ENCODE peak calls at places on chromosome 3, in four cellular contexts. One of them, this sample, is unnamed.

GRCh38 chr3:108251256-108251655 is 29.0 kb upstream of the IFT57 start:
- DNase-seq in K562: no peak
- DNase-seq in GM12878: no peak
- DNase-seq in HepG2: peak
- DNase-seq in this sample: no peak

GRCh38 chr3:168139947-168140346 is 44.2 kb upstream of the GOLIM4 start:
- DNase-seq in HepG2: no peak
- DNase-seq in GM12878: no peak
- DNase-seq in K562: no peak
- DNase-seq in this sample: no peak

GRCh38 chr3:42871592-42872196 is 4.0 kb downstream of the CYP8B1 start:
- DNase-seq in K562: no peak
- DNase-seq in HepG2: no peak
- DNase-seq in GM12878: no peak
- DNase-seq in this sample: no peak

GRCh38 chr3:29226709-29227108 is 54.2 kb upstream of the RBMS3 start:
- DNase-seq in GM12878: no peak
- DNase-seq in K562: no peak
- DNase-seq in HepG2: no peak
- DNase-seq in this sample: no peak

GRCh38 chr3:190003730-190004129 is 117.0 kb downstream of the P3H2 start:
- DNase-seq in GM12878: no peak
- DNase-seq in K562: no peak
- DNase-seq in HepG2: no peak
- DNase-seq in this sample: no peak

GRCh38 chr3:146517684-146518435 is 26.5 kb downstream of the PLSCR1 start:
- DNase-seq in GM12878: no peak
- DNase-seq in HepG2: no peak
- DNase-seq in K562: peak
- DNase-seq in this sample: no peak

GRCh38 chr3:154885016-154885415 is 195.1 kb upstream of the MME start:
- DNase-seq in GM12878: no peak
- DNase-seq in HepG2: no peak
- DNase-seq in K562: no peak
- DNase-seq in this sample: no peak

GRCh38 chr3:47836986-47837385 is 34.0 kb downstream of the DHX30 start:
- DNase-seq in HepG2: no peak
- DNase-seq in K562: no peak
- DNase-seq in GM12878: no peak
- DNase-seq in this sample: no peak

GRCh38 chr3:53837331-53837730 is 8.9 kb downstream of the CHDH start:
- DNase-seq in GM12878: no peak
- DNase-seq in K562: no peak
- DNase-seq in HepG2: no peak
- DNase-seq in this sample: no peak

GRCh38 chr3:111151438-111151837 is 79.8 kb downstream of the NECTIN3 start:
- DNase-seq in GM12878: no peak
- DNase-seq in K562: no peak
- DNase-seq in HepG2: peak
- DNase-seq in this sample: no peak

GRCh38 chr3:111690242-111690641 is 95.1 kb upstream of the ZBED2 start:
- DNase-seq in HepG2: no peak
- DNase-seq in K562: no peak
- DNase-seq in GM12878: no peak
- DNase-seq in this sample: no peak

GRCh38 chr3:10933958-10934481 is 58.5 kb upstream of the SLC6A1 start:
- DNase-seq in K562: no peak
- DNase-seq in GM12878: no peak
- DNase-seq in HepG2: no peak
- DNase-seq in this sample: no peak

GRCh38 chr3:157755254-157755653 is 252.0 kb upstream of the VEPH1 start:
- DNase-seq in HepG2: no peak
- DNase-seq in K562: no peak
- DNase-seq in GM12878: no peak
- DNase-seq in this sample: no peak

GRCh38 chr3:138389841-138390581 is 41.6 kb downstream of the MRAS start:
- DNase-seq in HepG2: peak
- DNase-seq in GM12878: no peak
- DNase-seq in K562: no peak
- DNase-seq in this sample: no peak

GRCh38 chr3:48431224-48432029 is 1.5 kb upstream of the PLXNB1 start:
- DNase-seq in K562: no peak
- DNase-seq in HepG2: peak
- DNase-seq in GM12878: no peak
- DNase-seq in this sample: no peak

GRCh38 chr3:45988804-45989203 is 6.8 kb downstream of the FYCO1 start:
- DNase-seq in HepG2: no peak
- DNase-seq in K562: no peak
- DNase-seq in GM12878: no peak
- DNase-seq in this sample: no peak

GRCh38 chr3:123618768-123619484 is 34.1 kb upstream of the HACD2 start:
- DNase-seq in GM12878: no peak
- DNase-seq in HepG2: no peak
- DNase-seq in K562: no peak
- DNase-seq in this sample: no peak

GRCh38 chr3:73061416-73061815 is at the start of gene EBLN2:
- DNase-seq in HepG2: no peak
- DNase-seq in K562: no peak
- DNase-seq in GM12878: no peak
- DNase-seq in this sample: no peak

GRCh38 chr3:140152851-140153640 is 218.1 kb downstream of the CLSTN2 start:
- DNase-seq in HepG2: no peak
- DNase-seq in GM12878: no peak
- DNase-seq in K562: no peak
- DNase-seq in this sample: no peak

GRCh38 chr3:194327414-194328079 is 23.6 kb downstream of the CPN2 start:
- DNase-seq in GM12878: no peak
- DNase-seq in HepG2: no peak
- DNase-seq in K562: no peak
- DNase-seq in this sample: no peak

GRCh38 chr3:43349759-43350158 is 63.4 kb downstream of the SNRK start:
- DNase-seq in HepG2: no peak
- DNase-seq in K562: no peak
- DNase-seq in GM12878: no peak
- DNase-seq in this sample: no peak

GRCh38 chr3:114144909-114145688 is 33.8 kb downstream of the DRD3 start:
- DNase-seq in GM12878: no peak
- DNase-seq in HepG2: no peak
- DNase-seq in K562: no peak
- DNase-seq in this sample: no peak

GRCh38 chr3:17041009-17041408 is 156.3 kb downstream of the PLCL2 start:
- DNase-seq in HepG2: no peak
- DNase-seq in K562: no peak
- DNase-seq in GM12878: no peak
- DNase-seq in this sample: no peak

GRCh38 chr3:157669403-157669802 is 166.2 kb upstream of the VEPH1 start:
- DNase-seq in GM12878: no peak
- DNase-seq in HepG2: no peak
- DNase-seq in K562: no peak
- DNase-seq in this sample: no peak

GRCh38 chr3:157182879-157183278 is 22.9 kb upstream of the CCNL1 start:
- DNase-seq in K562: no peak
- DNase-seq in HepG2: no peak
- DNase-seq in GM12878: no peak
- DNase-seq in this sample: no peak

GRCh38 chr3:98406034-98406433 is 15.6 kb downstream of the OR5K3 start:
- DNase-seq in GM12878: no peak
- DNase-seq in HepG2: no peak
- DNase-seq in K562: no peak
- DNase-seq in this sample: no peak

GRCh38 chr3:151107701-151108100 is 22.2 kb downstream of the MED12L start:
- DNase-seq in HepG2: no peak
- DNase-seq in K562: no peak
- DNase-seq in GM12878: no peak
- DNase-seq in this sample: no peak

GRCh38 chr3:100226712-100227429 is 33.9 kb upstream of the TBC1D23 start:
- DNase-seq in K562: peak
- DNase-seq in GM12878: no peak
- DNase-seq in HepG2: no peak
- DNase-seq in this sample: no peak

GRCh38 chr3:50627407-50628051 is 10.6 kb downstream of the MAPKAPK3 start:
- DNase-seq in GM12878: no peak
- DNase-seq in K562: no peak
- DNase-seq in HepG2: no peak
- DNase-seq in this sample: peak

GRCh38 chr3:142852009-142852408 is 36.9 kb downstream of the PCOLCE2 start:
- DNase-seq in K562: no peak
- DNase-seq in HepG2: no peak
- DNase-seq in GM12878: no peak
- DNase-seq in this sample: no peak

GRCh38 chr3:174667386-174667785 is 191.7 kb upstream of the NAALADL2 start:
- DNase-seq in GM12878: no peak
- DNase-seq in HepG2: no peak
- DNase-seq in K562: no peak
- DNase-seq in this sample: no peak

GRCh38 chr3:196800742-196801141 is 61.1 kb downstream of the PAK2 start:
- DNase-seq in HepG2: no peak
- DNase-seq in GM12878: no peak
- DNase-seq in K562: peak
- DNase-seq in this sample: no peak

GRCh38 chr3:133381346-133382109 is 18.3 kb upstream of the BFSP2 start:
- DNase-seq in GM12878: no peak
- DNase-seq in K562: no peak
- DNase-seq in HepG2: peak
- DNase-seq in this sample: no peak

GRCh38 chr3:133379926-133380325 is 19.9 kb upstream of the BFSP2 start:
- DNase-seq in K562: no peak
- DNase-seq in GM12878: no peak
- DNase-seq in HepG2: no peak
- DNase-seq in this sample: no peak

GRCh38 chr3:133380481-133381225 is 19.2 kb upstream of the BFSP2 start:
- DNase-seq in HepG2: no peak
- DNase-seq in GM12878: no peak
- DNase-seq in K562: no peak
- DNase-seq in this sample: no peak

GRCh38 chr3:133384331-133385027 is 15.4 kb upstream of the BFSP2 start:
- DNase-seq in HepG2: peak
- DNase-seq in GM12878: no peak
- DNase-seq in K562: peak
- DNase-seq in this sample: peak

DNA sequence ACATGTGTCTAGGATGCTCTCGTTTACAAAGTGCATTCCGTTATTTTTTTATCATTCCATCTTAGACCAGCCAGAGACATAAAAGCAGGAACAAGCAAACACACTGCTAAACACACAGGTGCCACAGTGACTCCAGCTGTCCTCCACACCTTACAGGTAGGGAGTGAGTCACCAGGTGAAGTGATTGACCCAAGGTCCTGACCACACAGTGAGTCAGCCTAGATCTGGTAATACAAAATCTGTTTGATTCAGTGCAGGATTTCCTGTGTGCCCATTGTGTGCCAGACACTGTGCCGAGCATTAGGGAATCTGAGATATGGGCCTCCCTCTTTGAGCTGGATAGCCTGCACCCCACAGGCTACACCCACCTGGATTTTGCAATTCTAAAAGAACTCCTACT is 16.7 kb upstream of the BFSP2 start:
- DNase-seq in HepG2: no peak
- DNase-seq in GM12878: no peak
- DNase-seq in K562: no peak
- DNase-seq in this sample: no peak
- TF ChIP-seq NR2C2 in HepG2: no peak
- TF ChIP-seq NR2C2 in GM12878: no peak
- TF ChIP-seq NR2C2 in K562: no peak
- TF ChIP-seq NR2C2 in this sample: no peak

DNA sequence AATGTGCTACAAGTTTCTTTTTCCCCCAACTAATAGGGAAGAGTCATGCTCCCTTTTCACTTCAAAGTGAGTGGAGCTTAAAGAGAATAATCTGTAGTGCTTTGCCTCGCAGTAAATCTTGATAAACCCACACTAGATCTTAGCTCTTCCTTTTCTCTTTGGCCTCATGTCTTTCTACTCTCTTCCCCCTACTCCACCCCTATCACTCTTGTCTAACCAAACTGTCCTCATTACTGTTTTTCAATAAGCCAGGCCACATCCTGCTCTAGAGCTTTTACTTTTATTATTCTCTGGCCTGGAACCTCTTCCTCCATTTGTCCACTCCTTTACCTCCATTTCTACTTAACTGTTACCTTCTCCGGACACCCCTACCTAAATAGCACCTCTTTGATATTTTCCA is 291.0 kb upstream of the SATB1 start:
- DNase-seq in GM12878: no peak
- DNase-seq in HepG2: no peak
- DNase-seq in K562: no peak
- DNase-seq in this sample: no peak
- TF ChIP-seq NR2C2 in GM12878: no peak
- TF ChIP-seq NR2C2 in HepG2: no peak
- TF ChIP-seq NR2C2 in K562: no peak
- TF ChIP-seq NR2C2 in this sample: no peak

GRCh38 chr3:177721864-177722370 is 524.6 kb upstream of the TBL1XR1 start:
- DNase-seq in HepG2: no peak
- DNase-seq in K562: no peak
- DNase-seq in GM12878: no peak
- DNase-seq in this sample: no peak
- TF ChIP-seq NR2C2 in HepG2: no peak
- TF ChIP-seq NR2C2 in K562: no peak
- TF ChIP-seq NR2C2 in GM12878: no peak
- TF ChIP-seq NR2C2 in this sample: no peak

GRCh38 chr3:38843898-38844297 is 27.9 kb upstream of the SCN10A start:
- DNase-seq in K562: peak
- DNase-seq in HepG2: peak
- DNase-seq in GM12878: no peak
- DNase-seq in this sample: no peak
- TF ChIP-seq NR2C2 in K562: no peak
- TF ChIP-seq NR2C2 in HepG2: no peak
- TF ChIP-seq NR2C2 in GM12878: no peak
- TF ChIP-seq NR2C2 in this sample: no peak

GRCh38 chr3:126338796-126339241 is 18.4 kb downstream of the KLF15 start:
- DNase-seq in K562: no peak
- DNase-seq in GM12878: no peak
- DNase-seq in HepG2: no peak
- DNase-seq in this sample: peak
- TF ChIP-seq NR2C2 in K562: no peak
- TF ChIP-seq NR2C2 in GM12878: no peak
- TF ChIP-seq NR2C2 in HepG2: no peak
- TF ChIP-seq NR2C2 in this sample: no peak

GRCh38 chr3:128555881-128556280 is 62.9 kb upstream of the GATA2 start:
- DNase-seq in K562: no peak
- DNase-seq in HepG2: no peak
- DNase-seq in GM12878: no peak
- DNase-seq in this sample: no peak

GRCh38 chr3:128554100-128554464 is 61.1 kb upstream of the GATA2 start:
- DNase-seq in K562: peak
- DNase-seq in GM12878: no peak
- DNase-seq in HepG2: peak
- DNase-seq in this sample: no peak

GRCh38 chr3:128555098-128555825 is 62.3 kb upstream of the GATA2 start:
- DNase-seq in GM12878: no peak
- DNase-seq in K562: no peak
- DNase-seq in HepG2: no peak
- DNase-seq in this sample: peak

GRCh38 chr3:128553560-128553959 is 60.6 kb upstream of the GATA2 start:
- DNase-seq in GM12878: no peak
- DNase-seq in K562: no peak
- DNase-seq in HepG2: no peak
- DNase-seq in this sample: no peak

GRCh38 chr3:128554465-128555097 is 61.6 kb upstream of the GATA2 start:
- DNase-seq in GM12878: no peak
- DNase-seq in K562: no peak
- DNase-seq in HepG2: no peak
- DNase-seq in this sample: no peak
- TF ChIP-seq NR2C2 in GM12878: no peak
- TF ChIP-seq NR2C2 in K562: no peak
- TF ChIP-seq NR2C2 in HepG2: no peak
- TF ChIP-seq NR2C2 in this sample: no peak